ENCODE peak calls at places on chromosome 5, in six cellular contexts. B is epithelial cell of esophagus, A is lower leg skin, F is PC-9, Y is chondrocyte, K is glutamatergic neuron. P is an unnamed sample.

GRCh38 chr5:138354926-138355378 is 2.5 kb downstream of the KDM3B start:
- DNase-seq in B (peak; percentile 89), A (no peak), F (peak; percentile 72), Y (no peak), K (no peak), P (peak; percentile 82)

GRCh38 chr5:125409496-125410351 is 663.3 kb upstream of the ZNF608 start:
- DNase-seq in B (peak; percentile 24), A (no peak), F (no peak), Y (no peak), K (no peak), P (no peak)

GRCh38 chr5:110478899-110479298 is 247.6 kb downstream of the TMEM232 start:
- DNase-seq in B (peak; percentile 30), A (no peak), F (peak; percentile 74), Y (no peak), K (no peak), P (no peak)

GRCh38 chr5:179900707-179901106 is 7.0 kb downstream of the TBC1D9B start:
- DNase-seq in B (no peak), A (no peak), F (no peak), Y (peak; percentile 82), K (no peak), P (no peak)

GRCh38 chr5:6637590-6637989 is 4.3 kb downstream of the SRD5A1 start:
- DNase-seq in B (no peak), A (no peak), F (no peak), Y (no peak), K (no peak), P (no peak)

GRCh38 chr5:6143523-6143922 is 234.8 kb downstream of the MED10 start:
- DNase-seq in B (no peak), A (no peak), F (no peak), Y (no peak), K (no peak), P (no peak)

GRCh38 chr5:11785771-11786342 is 118.4 kb downstream of the CTNND2 start:
- DNase-seq in B (no peak), A (no peak), F (no peak), Y (no peak), K (no peak), P (no peak)

GRCh38 chr5:14108170-14108996 is 34.8 kb upstream of the TRIO start:
- DNase-seq in B (peak; percentile 79), A (peak; percentile 89), F (no peak), Y (no peak), K (peak; percentile 46), P (peak; percentile 45)

GRCh38 chr5:179860301-179860700 is 1.7 kb upstream of the MRNIP start:
- DNase-seq in B (no peak), A (no peak), F (no peak), Y (peak; percentile 49), K (no peak), P (no peak)

GRCh38 chr5:158858011-158858410 is 241.7 kb downstream of the EBF1 start:
- DNase-seq in B (no peak), A (no peak), F (no peak), Y (no peak), K (no peak), P (no peak)

GRCh38 chr5:141513627-141514329 is 24.9 kb downstream of the PCDHGC5 start:
- DNase-seq in B (peak; percentile 75), A (peak; percentile 95), F (no peak), Y (no peak), K (peak; percentile 80), P (peak; percentile 89)

GRCh38 chr5:138967806-138968448 is 92.8 kb upstream of the LRRTM2 start:
- DNase-seq in B (no peak), A (no peak), F (no peak), Y (no peak), K (no peak), P (no peak)

GRCh38 chr5:124634228-124634819 is 112.1 kb downstream of the ZNF608 start:
- DNase-seq in B (no peak), A (no peak), F (peak; percentile 67), Y (no peak), K (no peak), P (no peak)

GRCh38 chr5:139410886-139411835 is 7.3 kb upstream of the SPATA24 start:
- DNase-seq in B (no peak), A (peak; percentile 80), F (no peak), Y (no peak), K (no peak), P (no peak)

GRCh38 chr5:109561447-109561846 is 128.3 kb upstream of the MAN2A1 start:
- DNase-seq in B (no peak), A (no peak), F (no peak), Y (no peak), K (no peak), P (no peak)

DNA sequence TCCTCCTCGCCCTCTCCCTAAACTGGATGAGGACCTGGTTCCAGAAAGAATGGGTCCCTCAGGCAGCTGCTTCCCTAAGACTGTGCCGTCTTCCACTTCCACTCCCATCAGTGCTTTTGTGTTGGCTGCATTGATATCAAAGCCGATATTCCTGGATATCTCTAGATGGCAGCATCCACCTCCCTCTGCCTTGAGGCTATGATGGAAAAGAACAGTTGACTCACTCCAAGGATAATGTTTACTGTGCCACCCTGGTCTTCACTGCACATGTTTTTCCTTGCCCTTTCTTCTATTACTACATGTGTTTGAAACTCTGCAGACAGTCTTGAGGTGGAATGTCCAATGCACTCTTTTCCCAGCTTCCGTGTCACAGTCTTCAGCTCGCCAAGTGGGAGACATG is 211.6 kb downstream of the MAST4 start:
- DNase-seq in B (peak; percentile 88), A (no peak), F (peak; percentile 79), Y (no peak), K (no peak), P (no peak)
- TF ChIP-seq CTCF in B (peak; percentile 75), A (no peak), F (peak; percentile 58), Y (peak; percentile 78), K (no peak), P (no peak)

DNA sequence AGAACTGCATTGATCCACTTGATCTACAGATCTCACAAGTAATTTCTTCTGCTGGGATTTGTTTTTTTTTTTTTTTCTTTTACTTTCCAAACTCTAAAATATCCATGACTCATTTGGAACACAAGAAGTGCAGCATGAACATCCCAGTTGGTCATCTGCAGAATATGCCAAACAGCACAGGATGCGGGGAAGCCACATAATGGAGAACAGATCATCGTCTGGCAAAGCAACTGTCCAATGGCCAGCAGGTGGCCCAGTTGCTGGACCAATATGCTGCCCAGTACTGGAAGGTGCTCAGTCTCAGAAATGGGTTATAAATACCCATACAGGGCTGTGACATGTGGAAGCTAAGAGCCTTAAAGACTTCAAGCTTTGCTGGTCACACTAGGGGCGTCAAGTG is 221.3 kb upstream of the TAS2R1 start:
- DNase-seq in B (peak; percentile 43), A (no peak), F (no peak), Y (no peak), K (no peak), P (no peak)
- TF ChIP-seq CTCF in B (peak; percentile 13), A (no peak), F (peak; percentile 39), Y (peak; percentile 70), K (no peak), P (no peak)

GRCh38 chr5:100479079-100479688 is 56.0 kb upstream of the FAM174A start:
- DNase-seq in B (peak; percentile 74), A (no peak), F (no peak), Y (no peak), K (no peak), P (no peak)
- TF ChIP-seq CTCF in B (peak; percentile 88), A (no peak), F (peak; percentile 64), Y (peak; percentile 75), K (no peak), P (no peak)

DNA sequence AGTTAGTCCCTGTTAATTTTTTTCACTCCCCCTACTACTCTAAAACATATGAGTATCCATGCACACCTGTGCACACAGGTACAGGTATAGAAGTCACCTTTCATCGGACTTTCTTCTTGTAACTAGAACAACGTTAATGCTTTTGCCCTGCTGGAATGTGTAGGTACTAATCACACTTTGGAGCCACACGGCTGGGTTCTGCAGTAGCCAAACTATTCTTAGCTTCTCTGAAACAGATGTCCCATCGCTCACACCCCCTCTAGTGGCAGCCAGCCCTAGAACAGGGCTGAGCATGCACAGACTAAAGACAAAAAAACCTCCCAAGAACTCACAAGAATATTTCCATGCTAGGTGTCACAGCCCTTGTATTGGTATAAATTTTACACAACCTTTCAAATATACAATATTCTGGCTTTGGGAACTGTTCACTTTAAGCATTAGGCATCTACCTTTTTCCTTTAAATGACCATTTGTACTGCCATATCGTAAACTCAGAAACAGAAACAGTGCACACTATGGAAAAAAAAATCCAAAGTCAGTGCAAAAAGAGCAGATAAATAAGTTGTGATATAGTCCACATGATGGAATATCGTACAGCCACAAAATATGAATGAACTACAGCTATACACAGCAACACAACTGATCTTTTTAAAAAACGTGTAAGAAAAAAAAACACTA is 64.0 kb downstream of the RETREG1 start:
- DNase-seq in B (peak; percentile 73), A (peak; percentile 94), F (peak; percentile 68), Y (no peak), K (peak; percentile 86), P (peak; percentile 84)
- TF ChIP-seq CTCF in B (peak; percentile 97), A (peak; percentile 20), F (peak; percentile 86), Y (peak; percentile 94), K (peak; percentile 80), P (peak; percentile 84)

DNA sequence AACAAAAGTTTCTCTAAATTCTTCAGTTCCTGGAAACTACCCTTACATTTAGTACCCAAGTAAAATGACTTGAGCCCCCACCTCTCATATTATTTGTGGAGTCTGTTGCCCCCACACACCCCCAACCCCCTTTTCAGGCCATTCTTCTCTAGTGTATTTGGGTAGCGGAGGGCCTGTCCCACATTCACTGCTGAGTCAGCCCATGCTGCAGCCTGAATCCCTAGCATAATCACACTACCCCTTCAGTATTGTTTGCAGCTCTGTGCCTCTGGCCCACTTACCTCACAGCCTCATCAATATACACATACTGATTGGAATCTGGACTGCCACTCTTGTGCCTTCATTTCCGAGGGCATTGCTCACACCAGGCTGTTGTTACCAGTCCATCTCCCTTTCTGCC is 26.8 kb downstream of the RGS7BP start:
- DNase-seq in B (no peak), A (no peak), F (no peak), Y (no peak), K (no peak), P (no peak)
- TF ChIP-seq CTCF in B (no peak), A (no peak), F (no peak), Y (no peak), K (no peak), P (no peak)

GRCh38 chr5:172892713-172893112 is 58.7 kb downstream of the ERGIC1 start:
- DNase-seq in B (no peak), A (no peak), F (no peak), Y (no peak), K (no peak), P (no peak)
- TF ChIP-seq CTCF in B (no peak), A (no peak), F (no peak), Y (no peak), K (no peak), P (no peak)

DNA sequence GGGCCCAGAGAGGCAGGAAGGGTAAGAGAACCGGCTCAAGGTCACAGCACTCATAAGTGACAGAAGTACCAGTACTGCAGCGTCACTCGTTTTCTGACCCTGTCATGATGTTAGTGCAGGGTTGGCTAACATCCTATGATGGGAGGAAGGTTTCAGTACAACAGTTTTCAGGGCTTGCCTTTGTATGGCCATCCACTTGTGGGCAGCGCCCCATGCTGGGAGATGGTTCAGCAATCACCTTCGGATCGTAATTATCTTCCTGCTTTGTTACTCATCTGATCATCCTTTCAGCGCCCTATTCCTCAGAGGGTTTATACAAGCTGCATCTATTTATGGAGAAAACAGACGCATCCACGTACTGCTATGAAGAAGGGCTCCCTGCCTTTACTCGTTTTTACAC is 2.4 kb downstream of the MAP1B start:
- DNase-seq in B (peak; percentile 23), A (no peak), F (no peak), Y (no peak), K (peak; percentile 50), P (no peak)
- TF ChIP-seq CTCF in B (no peak), A (no peak), F (peak; percentile 25), Y (peak; percentile 62), K (no peak), P (no peak)

GRCh38 chr5:77991084-77991483 is 214.9 kb upstream of the TBCA start:
- DNase-seq in B (no peak), A (no peak), F (no peak), Y (no peak), K (no peak), P (no peak)
- TF ChIP-seq CTCF in B (no peak), A (no peak), F (no peak), Y (no peak), K (no peak), P (no peak)